ENCODE peak calls at places on chromosomes 2 and 18, in nine cellular contexts. One of them, this sample, is unnamed. For H3K4me1, the result is how much of the 10 kb centered on the place peaks cover.

GRCh38 chr2:100955226-100955625 is 46.9 kb upstream of the RPL31 start:
- DNase-seq in stomach: no peak
- DNase-seq in heart left ventricle: no peak
- DNase-seq in left lung: no peak
- DNase-seq in naive thymus-derived CD4-positive, alpha-beta T cell: no peak
- DNase-seq in HCT116: no peak
- DNase-seq in CD4-positive, alpha-beta memory T cell: no peak
- DNase-seq in colonic mucosa: no peak
- DNase-seq in pancreas: no peak
- DNase-seq in this sample: no peak

GRCh38 chr2:60867848-60868247 is 13.5 kb upstream of the REL start:
- DNase-seq in pancreas: no peak
- DNase-seq in colonic mucosa: no peak
- DNase-seq in stomach: no peak
- DNase-seq in naive thymus-derived CD4-positive, alpha-beta T cell: peak
- DNase-seq in left lung: no peak
- DNase-seq in CD4-positive, alpha-beta memory T cell: peak
- DNase-seq in heart left ventricle: no peak
- DNase-seq in HCT116: no peak
- DNase-seq in this sample: no peak

GRCh38 chr2:232195487-232195886 is 183.1 kb upstream of the ALPP start:
- DNase-seq in stomach: no peak
- DNase-seq in left lung: no peak
- DNase-seq in CD4-positive, alpha-beta memory T cell: no peak
- DNase-seq in colonic mucosa: no peak
- DNase-seq in naive thymus-derived CD4-positive, alpha-beta T cell: no peak
- DNase-seq in heart left ventricle: no peak
- DNase-seq in HCT116: no peak
- DNase-seq in pancreas: no peak
- DNase-seq in this sample: no peak

GRCh38 chr18:31741096-31741735 is 19.5 kb downstream of the SLC25A52 start:
- DNase-seq in stomach: peak
- DNase-seq in heart left ventricle: no peak
- DNase-seq in HCT116: peak
- DNase-seq in pancreas: peak
- DNase-seq in CD4-positive, alpha-beta memory T cell: peak
- DNase-seq in left lung: no peak
- DNase-seq in naive thymus-derived CD4-positive, alpha-beta T cell: peak
- DNase-seq in colonic mucosa: peak
- DNase-seq in this sample: peak

GRCh38 chr2:138122891-138123290 is 158.6 kb downstream of the HNMT start:
- DNase-seq in stomach: no peak
- DNase-seq in heart left ventricle: no peak
- DNase-seq in CD4-positive, alpha-beta memory T cell: no peak
- DNase-seq in naive thymus-derived CD4-positive, alpha-beta T cell: no peak
- DNase-seq in colonic mucosa: no peak
- DNase-seq in pancreas: no peak
- DNase-seq in left lung: no peak
- DNase-seq in HCT116: no peak
- DNase-seq in this sample: no peak

GRCh38 chr2:44897406-44897805 is 44.1 kb upstream of the SIX3 start:
- DNase-seq in pancreas: no peak
- DNase-seq in heart left ventricle: no peak
- DNase-seq in left lung: no peak
- DNase-seq in stomach: no peak
- DNase-seq in CD4-positive, alpha-beta memory T cell: no peak
- DNase-seq in colonic mucosa: no peak
- DNase-seq in HCT116: no peak
- DNase-seq in naive thymus-derived CD4-positive, alpha-beta T cell: no peak
- DNase-seq in this sample: no peak

GRCh38 chr2:28321426-28321825 is 71.2 kb upstream of the FOSL2 start:
- DNase-seq in CD4-positive, alpha-beta memory T cell: no peak
- DNase-seq in colonic mucosa: no peak
- DNase-seq in stomach: no peak
- DNase-seq in naive thymus-derived CD4-positive, alpha-beta T cell: no peak
- DNase-seq in HCT116: no peak
- DNase-seq in left lung: no peak
- DNase-seq in pancreas: no peak
- DNase-seq in heart left ventricle: no peak
- DNase-seq in this sample: no peak

GRCh38 chr18:60020107-60020925 is 120.5 kb downstream of the PMAIP1 start:
- DNase-seq in colonic mucosa: no peak
- DNase-seq in left lung: no peak
- DNase-seq in CD4-positive, alpha-beta memory T cell: no peak
- DNase-seq in naive thymus-derived CD4-positive, alpha-beta T cell: no peak
- DNase-seq in heart left ventricle: no peak
- DNase-seq in HCT116: no peak
- DNase-seq in pancreas: no peak
- DNase-seq in stomach: no peak
- DNase-seq in this sample: no peak

GRCh38 chr18:50266248-50266704 is at the start of gene CFAP53:
- DNase-seq in naive thymus-derived CD4-positive, alpha-beta T cell: peak
- DNase-seq in pancreas: peak
- DNase-seq in colonic mucosa: peak
- DNase-seq in heart left ventricle: peak
- DNase-seq in stomach: peak
- DNase-seq in left lung: peak
- DNase-seq in CD4-positive, alpha-beta memory T cell: peak
- DNase-seq in HCT116: no peak
- DNase-seq in this sample: peak

GRCh38 chr2:144519934-144520717 is at the start of gene ZEB2:
- DNase-seq in pancreas: no peak
- DNase-seq in CD4-positive, alpha-beta memory T cell: no peak
- DNase-seq in HCT116: peak
- DNase-seq in heart left ventricle: peak
- DNase-seq in stomach: no peak
- DNase-seq in left lung: peak
- DNase-seq in colonic mucosa: peak
- DNase-seq in naive thymus-derived CD4-positive, alpha-beta T cell: no peak
- DNase-seq in this sample: peak

GRCh38 chr2:144520718-144521487 is 984 bp upstream of the ZEB2 start:
- DNase-seq in heart left ventricle: no peak
- DNase-seq in HCT116: no peak
- DNase-seq in colonic mucosa: no peak
- DNase-seq in left lung: no peak
- DNase-seq in stomach: no peak
- DNase-seq in pancreas: no peak
- DNase-seq in CD4-positive, alpha-beta memory T cell: no peak
- DNase-seq in naive thymus-derived CD4-positive, alpha-beta T cell: no peak
- DNase-seq in this sample: peak

GRCh38 chr2:144523606-144524131 is 3.8 kb upstream of the ZEB2 start:
- DNase-seq in naive thymus-derived CD4-positive, alpha-beta T cell: no peak
- DNase-seq in left lung: no peak
- DNase-seq in stomach: no peak
- DNase-seq in pancreas: no peak
- DNase-seq in CD4-positive, alpha-beta memory T cell: no peak
- DNase-seq in heart left ventricle: no peak
- DNase-seq in colonic mucosa: no peak
- DNase-seq in HCT116: no peak
- DNase-seq in this sample: peak

GRCh38 chr2:144522741-144523605 is 3.1 kb upstream of the ZEB2 start:
- DNase-seq in CD4-positive, alpha-beta memory T cell: no peak
- DNase-seq in stomach: no peak
- DNase-seq in HCT116: no peak
- DNase-seq in heart left ventricle: peak
- DNase-seq in colonic mucosa: no peak
- DNase-seq in left lung: peak
- DNase-seq in pancreas: no peak
- DNase-seq in naive thymus-derived CD4-positive, alpha-beta T cell: no peak
- DNase-seq in this sample: no peak

DNA sequence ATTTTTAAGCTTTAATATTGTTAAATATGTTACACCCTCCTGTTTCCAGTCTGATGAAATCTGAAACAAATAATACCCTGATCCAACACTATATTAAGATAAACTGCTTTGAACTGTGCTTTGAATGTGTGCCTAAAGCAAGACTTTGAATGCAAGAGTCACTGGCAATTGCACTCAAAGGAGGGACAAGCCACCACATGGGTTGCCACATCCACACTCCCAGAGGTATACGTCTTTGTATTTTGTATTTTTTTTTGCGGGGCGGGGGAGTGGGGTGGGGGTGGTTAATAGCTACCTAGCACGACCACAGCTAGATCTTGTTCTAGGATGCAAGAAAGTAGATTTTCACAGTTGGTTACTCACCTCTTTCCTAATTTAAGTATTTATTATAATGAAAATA is 1.8 kb upstream of the ZEB2 start:
- DNase-seq in naive thymus-derived CD4-positive, alpha-beta T cell: no peak
- DNase-seq in stomach: no peak
- DNase-seq in colonic mucosa: no peak
- DNase-seq in HCT116: no peak
- DNase-seq in left lung: no peak
- DNase-seq in heart left ventricle: no peak
- DNase-seq in pancreas: no peak
- DNase-seq in CD4-positive, alpha-beta memory T cell: no peak
- DNase-seq in this sample: no peak
- H3K4me1 ChIP-seq in naive thymus-derived CD4-positive, alpha-beta T cell: under half
- H3K4me1 ChIP-seq in stomach: half or more
- H3K4me1 ChIP-seq in colonic mucosa: under half
- H3K4me1 ChIP-seq in HCT116: under half
- H3K4me1 ChIP-seq in left lung: under half
- H3K4me1 ChIP-seq in heart left ventricle: under half
- H3K4me1 ChIP-seq in pancreas: under half
- H3K4me1 ChIP-seq in CD4-positive, alpha-beta memory T cell: under half
- H3K4me1 ChIP-seq in this sample: under half

GRCh38 chr2:144084114-144084661 is 435.7 kb downstream of the ZEB2 start:
- DNase-seq in heart left ventricle: no peak
- DNase-seq in CD4-positive, alpha-beta memory T cell: no peak
- DNase-seq in left lung: no peak
- DNase-seq in stomach: no peak
- DNase-seq in HCT116: no peak
- DNase-seq in colonic mucosa: no peak
- DNase-seq in pancreas: no peak
- DNase-seq in naive thymus-derived CD4-positive, alpha-beta T cell: no peak
- DNase-seq in this sample: peak
- H3K4me1 ChIP-seq in heart left ventricle: under half
- H3K4me1 ChIP-seq in CD4-positive, alpha-beta memory T cell: under half
- H3K4me1 ChIP-seq in left lung: under half
- H3K4me1 ChIP-seq in stomach: under half
- H3K4me1 ChIP-seq in HCT116: under half
- H3K4me1 ChIP-seq in colonic mucosa: under half
- H3K4me1 ChIP-seq in pancreas: under half
- H3K4me1 ChIP-seq in naive thymus-derived CD4-positive, alpha-beta T cell: under half
- H3K4me1 ChIP-seq in this sample: under half

DNA sequence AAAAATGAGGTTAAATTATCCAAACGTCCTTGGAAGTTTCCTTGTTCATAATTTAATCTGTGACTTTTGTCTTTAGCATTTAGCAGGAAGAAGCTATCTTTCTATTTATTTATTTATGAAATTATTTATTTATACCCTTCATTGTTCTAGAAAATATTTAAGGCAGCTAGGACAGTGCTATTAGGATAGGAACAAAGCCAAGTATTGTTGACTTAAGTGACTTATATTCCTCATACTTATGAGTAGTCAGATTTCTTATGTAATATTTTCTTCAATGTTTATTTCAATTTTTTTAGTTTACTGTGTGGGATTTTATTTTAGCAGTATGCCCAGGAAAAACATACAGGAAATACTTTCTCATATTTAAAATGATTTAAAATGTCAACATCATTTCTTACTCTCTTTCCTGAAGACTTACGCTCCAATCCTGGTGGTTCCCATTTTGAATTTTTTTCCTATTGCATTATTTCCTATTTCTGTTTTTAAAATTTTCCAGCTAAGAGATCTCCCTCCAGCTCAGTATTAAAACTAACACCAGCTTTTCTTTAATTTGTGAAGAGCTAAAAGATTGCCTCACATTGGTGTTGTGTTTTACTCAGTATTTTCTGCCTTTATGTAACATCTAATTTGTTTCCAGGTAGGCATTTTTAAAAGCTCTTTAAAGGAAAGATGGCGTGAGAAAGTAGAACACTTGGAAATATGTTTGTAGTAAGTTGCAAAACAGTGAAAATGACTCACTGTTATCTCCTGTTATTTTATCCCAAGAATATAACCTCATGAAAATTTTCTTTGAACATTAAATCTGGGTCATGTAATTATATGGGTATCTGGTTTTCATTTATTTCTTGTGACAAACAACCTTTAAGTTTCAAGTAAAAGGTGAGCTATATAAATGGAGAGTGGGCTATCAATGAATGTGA is 32.2 kb downstream of the MAPRE2 start:
- DNase-seq in CD4-positive, alpha-beta memory T cell: no peak
- DNase-seq in stomach: no peak
- DNase-seq in heart left ventricle: no peak
- DNase-seq in naive thymus-derived CD4-positive, alpha-beta T cell: no peak
- DNase-seq in colonic mucosa: no peak
- DNase-seq in pancreas: no peak
- DNase-seq in left lung: no peak
- DNase-seq in HCT116: no peak
- DNase-seq in this sample: peak
- H3K4me1 ChIP-seq in CD4-positive, alpha-beta memory T cell: under half
- H3K4me1 ChIP-seq in stomach: under half
- H3K4me1 ChIP-seq in heart left ventricle: half or more
- H3K4me1 ChIP-seq in naive thymus-derived CD4-positive, alpha-beta T cell: under half
- H3K4me1 ChIP-seq in colonic mucosa: under half
- H3K4me1 ChIP-seq in pancreas: under half
- H3K4me1 ChIP-seq in left lung: under half
- H3K4me1 ChIP-seq in HCT116: under half
- H3K4me1 ChIP-seq in this sample: under half

GRCh38 chr2:239441724-239442123 is 40.9 kb upstream of the HDAC4 start:
- DNase-seq in HCT116: no peak
- DNase-seq in stomach: no peak
- DNase-seq in left lung: no peak
- DNase-seq in naive thymus-derived CD4-positive, alpha-beta T cell: no peak
- DNase-seq in pancreas: no peak
- DNase-seq in CD4-positive, alpha-beta memory T cell: no peak
- DNase-seq in heart left ventricle: no peak
- DNase-seq in colonic mucosa: no peak
- DNase-seq in this sample: no peak
- H3K4me1 ChIP-seq in HCT116: under half
- H3K4me1 ChIP-seq in stomach: under half
- H3K4me1 ChIP-seq in left lung: under half
- H3K4me1 ChIP-seq in naive thymus-derived CD4-positive, alpha-beta T cell: under half
- H3K4me1 ChIP-seq in pancreas: under half
- H3K4me1 ChIP-seq in CD4-positive, alpha-beta memory T cell: under half
- H3K4me1 ChIP-seq in heart left ventricle: under half
- H3K4me1 ChIP-seq in colonic mucosa: under half
- H3K4me1 ChIP-seq in this sample: under half

DNA sequence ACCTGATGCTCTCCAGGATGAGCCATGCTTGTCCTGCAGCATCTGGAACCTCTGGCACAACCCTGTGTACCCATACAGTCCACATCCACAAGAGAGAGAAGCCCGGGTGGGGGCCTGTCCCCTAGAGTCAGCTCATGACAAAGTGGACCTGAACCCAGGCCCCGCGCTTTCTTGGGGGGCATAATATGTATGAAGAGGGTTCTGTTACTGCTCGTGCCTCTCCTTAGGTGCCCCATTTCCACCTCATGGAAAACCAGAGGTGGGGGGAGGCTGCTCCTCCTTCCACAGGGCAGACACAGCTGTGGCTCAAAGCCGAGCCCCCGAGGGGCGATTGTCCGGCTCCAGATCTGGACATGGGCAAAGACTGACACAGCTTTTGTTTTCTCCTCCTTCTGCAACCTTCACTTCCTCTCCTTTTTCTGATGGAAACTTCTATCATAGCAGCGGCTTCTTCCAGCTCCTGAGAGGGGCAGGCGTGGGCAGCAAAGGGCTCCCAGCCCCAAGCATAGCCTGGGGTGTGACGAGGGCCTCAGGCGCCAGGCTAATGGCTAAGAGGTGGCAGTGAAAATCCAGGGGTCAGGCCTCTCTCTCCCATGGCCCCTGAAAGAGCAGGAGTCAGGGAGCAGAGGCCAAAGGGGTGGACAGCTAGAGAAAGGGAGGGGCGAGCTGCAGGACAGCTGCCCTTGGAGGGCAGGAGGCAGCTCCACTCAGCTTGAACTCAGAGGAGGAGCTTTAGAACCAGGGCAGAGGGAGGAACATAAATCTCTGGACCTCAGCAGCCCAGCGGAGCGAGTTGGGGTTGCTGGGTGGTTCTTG is 155.5 kb downstream of the ZFP36L2 start:
- DNase-seq in pancreas: peak
- DNase-seq in stomach: no peak
- DNase-seq in heart left ventricle: no peak
- DNase-seq in CD4-positive, alpha-beta memory T cell: no peak
- DNase-seq in left lung: no peak
- DNase-seq in colonic mucosa: no peak
- DNase-seq in HCT116: no peak
- DNase-seq in naive thymus-derived CD4-positive, alpha-beta T cell: no peak
- DNase-seq in this sample: no peak
- H3K4me1 ChIP-seq in pancreas: under half
- H3K4me1 ChIP-seq in stomach: under half
- H3K4me1 ChIP-seq in heart left ventricle: half or more
- H3K4me1 ChIP-seq in CD4-positive, alpha-beta memory T cell: under half
- H3K4me1 ChIP-seq in left lung: under half
- H3K4me1 ChIP-seq in colonic mucosa: under half
- H3K4me1 ChIP-seq in HCT116: under half
- H3K4me1 ChIP-seq in naive thymus-derived CD4-positive, alpha-beta T cell: under half
- H3K4me1 ChIP-seq in this sample: under half